ENCODE peak calls at places on chromosomes 2 and 18, in six cellular contexts. O is esophagus muscularis mucosa, Y is Panc1, K is SK-N-SH, R is vagina, G is endothelial cell of umbilical vein. D is an unnamed sample. For H3K4me1, the result is how much of the 10 kb centered on the place peaks cover.

GRCh38 chr18:36127866-36128845 is 984 bp downstream of the SLC39A6 start:
- DNase-seq in R (no peak), Y (no peak), G (peak), O (no peak), K (peak), D (peak)

GRCh38 chr2:133674433-133675331 is 106.4 kb upstream of the NCKAP5 start:
- DNase-seq in Y (no peak), G (peak), O (no peak), R (no peak), K (no peak), D (peak)

GRCh38 chr2:39488450-39488849 is 51.4 kb upstream of the MAP4K3 start:
- DNase-seq in Y (no peak), R (no peak), O (no peak), K (no peak), G (peak), D (no peak)

GRCh38 chr18:43271593-43272432 is 5.5 kb downstream of the SYT4 start:
- DNase-seq in G (peak), Y (peak), R (no peak), O (no peak), K (peak), D (no peak)

GRCh38 chr2:35741556-35741955 is 614.0 kb upstream of the CRIM1 start:
- DNase-seq in Y (no peak), K (no peak), R (no peak), O (no peak), G (no peak), D (no peak)

GRCh38 chr2:88903744-88904353 is 212.4 kb downstream of the RPIA start:
- DNase-seq in Y (no peak), G (peak), K (peak), O (no peak), R (no peak), D (no peak)

GRCh38 chr18:37698508-37699035 is 133.0 kb upstream of the CELF4 start:
- DNase-seq in G (no peak), O (no peak), R (no peak), Y (no peak), K (no peak), D (no peak)

GRCh38 chr2:70516596-70516995 is 37.0 kb downstream of the TGFA start:
- DNase-seq in Y (no peak), R (peak), K (no peak), G (no peak), O (no peak), D (no peak)

GRCh38 chr2:150165988-150166965 is 321.2 kb downstream of the RND3 start:
- DNase-seq in G (peak), Y (no peak), R (no peak), O (no peak), K (no peak), D (peak)

GRCh38 chr2:173572848-173573247 is 218.2 kb downstream of the CDCA7 start:
- DNase-seq in G (no peak), O (no peak), Y (no peak), R (no peak), K (no peak), D (no peak)

GRCh38 chr2:5501807-5502206 is 190.4 kb upstream of the SOX11 start:
- DNase-seq in Y (no peak), R (no peak), O (no peak), G (no peak), K (no peak), D (no peak)

GRCh38 chr2:73516033-73516432 is 126.2 kb downstream of the NAT8 start:
- DNase-seq in O (no peak), G (no peak), R (no peak), Y (no peak), K (no peak), D (no peak)

GRCh38 chr18:67672719-67673118 is 156.2 kb upstream of the DSEL start:
- DNase-seq in K (no peak), R (no peak), Y (no peak), O (no peak), G (no peak), D (no peak)

GRCh38 chr2:10331033-10331701 is 28.5 kb downstream of the HPCAL1 start:
- DNase-seq in G (peak), K (no peak), R (no peak), Y (no peak), O (no peak), D (no peak)
- H3K4me1 ChIP-seq in G (half or more), K (under half), R (half or more), Y (half or more), O (under half), D (under half)

GRCh38 chr2:238171575-238172187 is 12.9 kb downstream of the ERFE start:
- DNase-seq in Y (no peak), R (no peak), O (no peak), G (no peak), K (no peak), D (no peak)

GRCh38 chr2:238174701-238175100 is 15.9 kb downstream of the ERFE start:
- DNase-seq in G (no peak), Y (no peak), K (peak), R (no peak), O (no peak), D (no peak)

GRCh38 chr2:238174291-238174690 is 15.5 kb downstream of the ERFE start:
- DNase-seq in Y (no peak), R (no peak), G (no peak), O (no peak), K (no peak), D (no peak)

GRCh38 chr2:238172439-238172838 is 13.7 kb downstream of the ERFE start:
- DNase-seq in K (no peak), O (no peak), G (no peak), Y (no peak), R (no peak), D (no peak)

DNA sequence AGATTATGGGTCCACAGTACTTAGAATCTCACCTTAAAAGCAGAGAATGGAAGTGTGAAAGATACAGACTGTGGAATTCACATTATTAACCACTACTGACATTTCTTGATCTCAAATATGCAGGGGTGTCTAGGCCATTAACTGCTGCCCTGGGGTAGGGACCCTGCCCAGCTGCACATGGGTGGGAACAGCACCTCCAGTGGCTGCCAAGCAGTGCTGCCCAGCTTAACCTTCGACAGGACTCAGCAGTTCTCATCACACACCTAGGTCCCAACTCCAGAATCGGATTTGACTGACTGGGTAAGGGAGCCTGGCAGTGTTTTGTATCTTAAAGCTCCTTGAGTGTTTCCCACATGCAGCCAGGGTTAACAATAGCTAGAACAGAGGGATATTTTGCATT is 14.9 kb downstream of the ERFE start:
- DNase-seq in R (no peak), G (no peak), Y (no peak), K (peak), O (no peak), D (no peak)
- TF ChIP-seq POLR2AphosphoS5 in R (no peak), G (no peak), Y (no peak), K (no peak), O (no peak), D (no peak)

DNA sequence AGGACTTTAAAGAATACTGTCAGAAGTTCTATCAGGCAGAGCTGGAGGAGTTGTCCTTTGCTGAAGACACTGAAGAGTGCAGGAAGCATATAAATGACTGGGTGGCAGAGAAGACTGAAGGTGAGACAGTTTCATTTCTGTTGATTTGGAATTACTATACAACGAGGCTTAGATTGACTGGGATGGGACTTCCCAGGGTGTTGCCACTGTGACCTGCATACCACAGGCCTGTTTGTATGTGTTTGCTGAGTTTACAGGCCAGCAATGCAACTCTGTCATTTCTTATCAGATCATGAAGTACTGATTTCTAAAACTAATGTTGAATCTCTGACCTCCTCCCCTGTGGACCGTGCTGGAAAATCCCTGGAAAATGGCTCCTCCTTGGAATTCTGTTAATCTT is 11.8 kb downstream of the SERPINB8 start:
- DNase-seq in K (no peak), G (no peak), O (no peak), Y (no peak), R (no peak), D (no peak)
- H3K4me1 ChIP-seq in K (under half), G (under half), O (under half), Y (under half), R (under half), D (under half)

GRCh38 chr2:207933396-207934045 is 91.8 kb downstream of the PLEKHM3 start:
- DNase-seq in G (no peak), R (no peak), K (no peak), Y (no peak), O (no peak), D (no peak)

GRCh38 chr2:207928079-207928478 is 97.2 kb downstream of the PLEKHM3 start:
- DNase-seq in O (no peak), R (no peak), K (no peak), Y (no peak), G (no peak), D (no peak)

GRCh38 chr2:207929923-207930322 is 95.4 kb downstream of the PLEKHM3 start:
- DNase-seq in O (no peak), Y (no peak), G (no peak), K (no peak), R (no peak), D (peak)

GRCh38 chr2:207934720-207935119 is 90.6 kb downstream of the PLEKHM3 start:
- DNase-seq in O (no peak), Y (no peak), G (no peak), K (no peak), R (no peak), D (no peak)

DNA sequence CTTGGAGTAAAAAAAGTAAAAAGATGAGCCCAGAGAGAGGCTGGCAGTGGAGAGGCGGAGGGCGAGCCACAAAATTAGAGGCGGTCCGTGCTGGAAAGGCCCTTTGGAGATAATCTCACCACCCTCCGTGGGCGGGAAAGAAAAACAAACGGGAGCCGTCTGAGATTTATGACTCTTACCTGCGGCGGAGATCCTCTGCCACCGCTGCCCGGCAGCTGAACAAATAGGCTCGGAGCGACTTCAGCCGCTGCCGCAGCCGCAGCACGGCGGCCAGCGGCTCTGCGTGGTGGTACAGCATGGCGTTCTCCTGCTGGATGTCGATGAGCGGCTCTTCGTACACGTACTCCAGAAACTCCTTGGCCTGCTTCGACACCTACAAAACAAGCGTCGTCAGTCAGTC is 94.6 kb downstream of the PLEKHM3 start:
- DNase-seq in R (no peak), K (peak), O (no peak), G (no peak), Y (no peak), D (peak)
- TF ChIP-seq POLR2AphosphoS5 in R (no peak), K (no peak), O (no peak), G (no peak), Y (no peak), D (peak)